ENCODE peak calls at places on chromosomes 11 and 22, in eight cellular contexts. One of them, this sample, is unnamed.

GRCh38 chr11:117820071-117820470 is 4.5 kb downstream of the FXYD2 start:
- DNase-seq in IMR-90: no peak
- DNase-seq in right atrium auricular region: no peak
- DNase-seq in fibroblast of lung: no peak
- DNase-seq in body of pancreas: no peak
- DNase-seq in A549: no peak
- DNase-seq in fibroblast of villous mesenchyme: no peak
- DNase-seq in HCT116: no peak
- DNase-seq in this sample: no peak

GRCh38 chr11:57680552-57680874 is 12.6 kb downstream of the ZDHHC5 start:
- DNase-seq in HCT116: no peak
- DNase-seq in body of pancreas: no peak
- DNase-seq in fibroblast of lung: no peak
- DNase-seq in fibroblast of villous mesenchyme: peak
- DNase-seq in IMR-90: peak
- DNase-seq in right atrium auricular region: no peak
- DNase-seq in A549: no peak
- DNase-seq in this sample: no peak

GRCh38 chr11:114348200-114349191 is 51.8 kb downstream of the C11orf71 start:
- DNase-seq in A549: no peak
- DNase-seq in HCT116: peak
- DNase-seq in fibroblast of lung: peak
- DNase-seq in right atrium auricular region: no peak
- DNase-seq in fibroblast of villous mesenchyme: peak
- DNase-seq in IMR-90: peak
- DNase-seq in body of pancreas: peak
- DNase-seq in this sample: peak

GRCh38 chr22:23240639-23241389 is 60.5 kb downstream of the BCR start:
- DNase-seq in IMR-90: no peak
- DNase-seq in fibroblast of lung: no peak
- DNase-seq in A549: peak
- DNase-seq in fibroblast of villous mesenchyme: no peak
- DNase-seq in HCT116: no peak
- DNase-seq in body of pancreas: no peak
- DNase-seq in right atrium auricular region: no peak
- DNase-seq in this sample: no peak

GRCh38 chr11:57458410-57459111 is 1.8 kb upstream of the RTN4RL2 start:
- DNase-seq in body of pancreas: peak
- DNase-seq in A549: no peak
- DNase-seq in IMR-90: peak
- DNase-seq in right atrium auricular region: no peak
- DNase-seq in fibroblast of lung: no peak
- DNase-seq in HCT116: no peak
- DNase-seq in fibroblast of villous mesenchyme: peak
- DNase-seq in this sample: peak

GRCh38 chr11:6443269-6444003 is 2.6 kb upstream of the HPX start:
- DNase-seq in body of pancreas: peak
- DNase-seq in right atrium auricular region: peak
- DNase-seq in IMR-90: peak
- DNase-seq in A549: peak
- DNase-seq in HCT116: no peak
- DNase-seq in fibroblast of villous mesenchyme: peak
- DNase-seq in fibroblast of lung: peak
- DNase-seq in this sample: peak

GRCh38 chr11:5737672-5738071 is 1.4 kb downstream of the OR56B1 start:
- DNase-seq in IMR-90: no peak
- DNase-seq in right atrium auricular region: no peak
- DNase-seq in body of pancreas: no peak
- DNase-seq in fibroblast of villous mesenchyme: no peak
- DNase-seq in HCT116: no peak
- DNase-seq in A549: no peak
- DNase-seq in fibroblast of lung: no peak
- DNase-seq in this sample: no peak

GRCh38 chr11:68373810-68374501 is 61.6 kb downstream of the LRP5 start:
- DNase-seq in A549: no peak
- DNase-seq in IMR-90: peak
- DNase-seq in body of pancreas: peak
- DNase-seq in right atrium auricular region: peak
- DNase-seq in fibroblast of lung: peak
- DNase-seq in fibroblast of villous mesenchyme: peak
- DNase-seq in HCT116: no peak
- DNase-seq in this sample: no peak

GRCh38 chr11:69636870-69637600 is 3.9 kb upstream of the CCND1 start:
- DNase-seq in HCT116: no peak
- DNase-seq in right atrium auricular region: no peak
- DNase-seq in IMR-90: no peak
- DNase-seq in A549: no peak
- DNase-seq in fibroblast of villous mesenchyme: no peak
- DNase-seq in body of pancreas: no peak
- DNase-seq in fibroblast of lung: no peak
- DNase-seq in this sample: no peak

GRCh38 chr22:44286673-44287072 is 26.1 kb downstream of the SHISAL1 start:
- DNase-seq in HCT116: no peak
- DNase-seq in IMR-90: no peak
- DNase-seq in body of pancreas: no peak
- DNase-seq in fibroblast of lung: no peak
- DNase-seq in right atrium auricular region: no peak
- DNase-seq in fibroblast of villous mesenchyme: no peak
- DNase-seq in A549: no peak
- DNase-seq in this sample: no peak

GRCh38 chr11:130726234-130726559 is 190.1 kb downstream of the SNX19 start:
- DNase-seq in HCT116: no peak
- DNase-seq in fibroblast of lung: peak
- DNase-seq in A549: no peak
- DNase-seq in body of pancreas: no peak
- DNase-seq in right atrium auricular region: peak
- DNase-seq in fibroblast of villous mesenchyme: no peak
- DNase-seq in IMR-90: peak
- DNase-seq in this sample: peak

DNA sequence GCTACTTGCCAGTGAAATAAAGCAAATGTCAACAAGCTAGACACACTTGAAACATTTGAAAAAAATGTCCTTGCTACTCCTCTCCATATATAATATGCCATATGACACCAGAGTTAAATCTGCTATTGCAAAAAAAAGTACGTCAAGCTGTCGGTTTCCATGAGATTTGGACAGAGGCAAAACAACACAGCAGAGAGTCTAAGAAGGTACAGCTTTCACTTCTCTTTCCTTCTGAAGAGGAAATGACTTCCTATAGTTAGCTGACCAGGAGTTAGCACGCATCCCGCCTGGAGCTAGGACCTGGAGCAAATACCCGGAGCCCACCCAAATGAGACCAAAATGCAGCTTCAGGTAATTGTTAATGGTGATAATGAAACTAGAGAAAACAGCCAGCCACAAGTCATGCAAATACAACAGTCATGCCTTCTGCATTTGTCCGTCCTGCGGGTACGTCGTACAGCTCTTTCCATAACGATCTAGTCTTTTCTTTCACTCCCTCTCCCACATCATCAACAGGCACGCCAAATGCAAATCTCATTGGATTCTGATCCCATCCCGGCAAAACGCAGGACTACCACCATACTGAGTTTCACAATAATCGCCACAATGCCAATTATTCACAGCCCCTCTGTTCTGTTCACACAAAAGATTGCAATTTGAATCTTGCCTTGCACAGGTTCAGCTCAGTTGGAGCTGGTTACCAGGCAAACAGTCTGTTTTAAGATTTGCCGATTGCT is 395.0 kb upstream of the CCDC90B start:
- DNase-seq in HCT116: no peak
- DNase-seq in fibroblast of lung: no peak
- DNase-seq in IMR-90: no peak
- DNase-seq in right atrium auricular region: no peak
- DNase-seq in A549: no peak
- DNase-seq in body of pancreas: no peak
- DNase-seq in fibroblast of villous mesenchyme: no peak
- DNase-seq in this sample: no peak
- H3K4me3 ChIP-seq in HCT116: no peak
- H3K4me3 ChIP-seq in fibroblast of lung: peak
- H3K4me3 ChIP-seq in IMR-90: no peak
- H3K4me3 ChIP-seq in right atrium auricular region: peak
- H3K4me3 ChIP-seq in A549: no peak
- H3K4me3 ChIP-seq in body of pancreas: no peak
- H3K4me3 ChIP-seq in fibroblast of villous mesenchyme: no peak
- H3K4me3 ChIP-seq in this sample: no peak

GRCh38 chr22:30665266-30665665 is 2.4 kb downstream of the DUSP18 start:
- DNase-seq in fibroblast of lung: no peak
- DNase-seq in fibroblast of villous mesenchyme: no peak
- DNase-seq in right atrium auricular region: no peak
- DNase-seq in A549: no peak
- DNase-seq in IMR-90: no peak
- DNase-seq in HCT116: no peak
- DNase-seq in body of pancreas: no peak
- DNase-seq in this sample: no peak

GRCh38 chr22:30665786-30666185 is 1.9 kb downstream of the DUSP18 start:
- DNase-seq in body of pancreas: no peak
- DNase-seq in IMR-90: no peak
- DNase-seq in fibroblast of villous mesenchyme: no peak
- DNase-seq in fibroblast of lung: no peak
- DNase-seq in A549: no peak
- DNase-seq in HCT116: no peak
- DNase-seq in right atrium auricular region: no peak
- DNase-seq in this sample: no peak

GRCh38 chr22:30667092-30667485 is 586 bp downstream of the DUSP18 start:
- DNase-seq in fibroblast of lung: no peak
- DNase-seq in fibroblast of villous mesenchyme: no peak
- DNase-seq in body of pancreas: peak
- DNase-seq in IMR-90: no peak
- DNase-seq in right atrium auricular region: no peak
- DNase-seq in HCT116: peak
- DNase-seq in A549: no peak
- DNase-seq in this sample: no peak

GRCh38 chr22:30668306-30668655 is 606 bp upstream of the DUSP18 start:
- DNase-seq in HCT116: peak
- DNase-seq in IMR-90: no peak
- DNase-seq in right atrium auricular region: no peak
- DNase-seq in body of pancreas: no peak
- DNase-seq in fibroblast of lung: no peak
- DNase-seq in A549: peak
- DNase-seq in fibroblast of villous mesenchyme: no peak
- DNase-seq in this sample: no peak

GRCh38 chr22:30667486-30668305 is at the start of gene DUSP18:
- DNase-seq in right atrium auricular region: peak
- DNase-seq in IMR-90: peak
- DNase-seq in body of pancreas: peak
- DNase-seq in fibroblast of lung: peak
- DNase-seq in fibroblast of villous mesenchyme: peak
- DNase-seq in HCT116: peak
- DNase-seq in A549: peak
- DNase-seq in this sample: peak
- TF ChIP-seq CTCF in right atrium auricular region: peak
- TF ChIP-seq CTCF in IMR-90: peak
- TF ChIP-seq CTCF in body of pancreas: peak
- TF ChIP-seq CTCF in fibroblast of lung: peak
- TF ChIP-seq CTCF in fibroblast of villous mesenchyme: peak
- TF ChIP-seq CTCF in HCT116: peak
- TF ChIP-seq CTCF in A549: no peak
- TF ChIP-seq CTCF in this sample: peak

DNA sequence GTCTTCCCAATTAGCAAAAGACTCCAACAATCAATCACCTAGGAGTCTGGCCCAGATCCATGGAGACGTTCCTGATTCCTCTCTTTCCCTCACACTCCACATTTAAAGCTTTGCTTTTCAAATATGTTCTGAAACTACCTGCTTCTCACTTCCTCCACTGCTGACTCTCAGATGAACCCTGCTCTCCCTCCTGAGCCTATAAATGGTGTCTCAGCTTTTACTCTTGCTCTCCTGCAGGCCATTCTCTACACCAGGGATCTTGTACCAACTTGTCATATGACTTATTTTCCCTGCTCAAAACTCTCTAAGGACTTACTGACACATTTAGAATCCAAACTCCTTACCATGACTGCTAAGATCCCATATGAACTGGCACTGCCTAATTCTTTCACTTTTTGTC is 138.4 kb upstream of the DDI1 start:
- DNase-seq in fibroblast of villous mesenchyme: no peak
- DNase-seq in IMR-90: no peak
- DNase-seq in A549: no peak
- DNase-seq in HCT116: no peak
- DNase-seq in body of pancreas: no peak
- DNase-seq in fibroblast of lung: no peak
- DNase-seq in right atrium auricular region: no peak
- DNase-seq in this sample: no peak
- H3K4me3 ChIP-seq in fibroblast of villous mesenchyme: no peak
- H3K4me3 ChIP-seq in IMR-90: no peak
- H3K4me3 ChIP-seq in A549: no peak
- H3K4me3 ChIP-seq in HCT116: no peak
- H3K4me3 ChIP-seq in body of pancreas: no peak
- H3K4me3 ChIP-seq in fibroblast of lung: no peak
- H3K4me3 ChIP-seq in right atrium auricular region: no peak
- H3K4me3 ChIP-seq in this sample: no peak

DNA sequence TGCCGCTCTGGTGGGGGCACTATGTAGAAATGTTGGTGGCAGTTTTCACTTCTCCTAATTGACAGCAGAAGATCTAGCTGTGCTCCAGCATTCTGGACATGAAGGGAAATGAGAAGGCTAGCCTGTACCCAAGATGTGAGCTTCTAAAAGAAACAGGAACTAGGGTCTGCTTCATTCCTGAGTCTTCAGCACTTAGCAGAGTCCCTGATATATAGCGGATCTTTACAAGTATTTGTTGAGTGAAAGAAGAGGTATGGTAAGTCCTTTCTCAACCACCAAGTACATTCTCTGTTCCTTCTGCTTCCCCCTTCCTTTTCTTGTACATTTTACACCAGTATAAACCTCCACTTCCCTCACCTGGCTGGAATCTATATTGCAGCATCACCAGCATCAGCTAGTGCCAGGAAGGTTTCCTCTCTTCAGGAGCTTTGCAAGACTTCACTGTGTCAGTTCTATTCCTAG is 408.3 kb upstream of the CADM1 start:
- DNase-seq in right atrium auricular region: no peak
- DNase-seq in HCT116: no peak
- DNase-seq in fibroblast of villous mesenchyme: no peak
- DNase-seq in IMR-90: peak
- DNase-seq in A549: no peak
- DNase-seq in fibroblast of lung: no peak
- DNase-seq in body of pancreas: no peak
- DNase-seq in this sample: no peak
- TF ChIP-seq CTCF in right atrium auricular region: no peak
- TF ChIP-seq CTCF in HCT116: no peak
- TF ChIP-seq CTCF in fibroblast of villous mesenchyme: no peak
- TF ChIP-seq CTCF in IMR-90: peak
- TF ChIP-seq CTCF in A549: no peak
- TF ChIP-seq CTCF in fibroblast of lung: no peak
- TF ChIP-seq CTCF in body of pancreas: no peak
- TF ChIP-seq CTCF in this sample: no peak

GRCh38 chr11:20161923-20162322 is 1.6 kb upstream of the DBX1 start:
- DNase-seq in body of pancreas: no peak
- DNase-seq in fibroblast of villous mesenchyme: no peak
- DNase-seq in IMR-90: no peak
- DNase-seq in A549: no peak
- DNase-seq in HCT116: no peak
- DNase-seq in right atrium auricular region: no peak
- DNase-seq in fibroblast of lung: no peak
- DNase-seq in this sample: no peak
- H3K4me3 ChIP-seq in body of pancreas: no peak
- H3K4me3 ChIP-seq in fibroblast of villous mesenchyme: no peak
- H3K4me3 ChIP-seq in IMR-90: no peak
- H3K4me3 ChIP-seq in A549: no peak
- H3K4me3 ChIP-seq in HCT116: no peak
- H3K4me3 ChIP-seq in right atrium auricular region: no peak
- H3K4me3 ChIP-seq in fibroblast of lung: no peak
- H3K4me3 ChIP-seq in this sample: no peak

GRCh38 chr22:35431483-35432205 is 31.7 kb downstream of the MCM5 start:
- DNase-seq in right atrium auricular region: no peak
- DNase-seq in fibroblast of lung: no peak
- DNase-seq in A549: no peak
- DNase-seq in IMR-90: no peak
- DNase-seq in fibroblast of villous mesenchyme: no peak
- DNase-seq in body of pancreas: no peak
- DNase-seq in HCT116: no peak
- DNase-seq in this sample: no peak
- TF ChIP-seq CTCF in right atrium auricular region: no peak
- TF ChIP-seq CTCF in fibroblast of lung: no peak
- TF ChIP-seq CTCF in A549: no peak
- TF ChIP-seq CTCF in IMR-90: peak
- TF ChIP-seq CTCF in fibroblast of villous mesenchyme: peak
- TF ChIP-seq CTCF in body of pancreas: no peak
- TF ChIP-seq CTCF in HCT116: no peak
- TF ChIP-seq CTCF in this sample: no peak